ENCODE peak calls at places on chromosomes 16 and 17, in five cellular contexts. Y, K, P, B and C are unnamed samples.

GRCh38 chr16:51636913-51637743 is 486.1 kb upstream of the SALL1 start:
- DNase-seq in Y (no peak), K (peak; percentile 82), P (peak; percentile 10), B (peak; percentile 43), C (no peak)

GRCh38 chr16:65315004-65315398 is 193.1 kb upstream of the CDH11 start:
- DNase-seq in Y (no peak), K (no peak), P (peak; percentile 66), B (peak; percentile 46), C (no peak)

GRCh38 chr16:72787519-72788268 is 260.2 kb downstream of the ZFHX3 start:
- DNase-seq in Y (no peak), K (peak; percentile 57), P (peak; percentile 89), B (peak; percentile 91), C (peak; percentile 65)

GRCh38 chr17:2421315-2422147 is 20.7 kb upstream of the MNT start:
- DNase-seq in Y (no peak), K (no peak), P (no peak), B (peak; percentile 33), C (peak; percentile 38)

GRCh38 chr17:8954339-8954738 is 11.2 kb downstream of the PIK3R5 start:
- DNase-seq in Y (no peak), K (peak; percentile 44), P (no peak), B (no peak), C (no peak)

GRCh38 chr16:46986896-46987295 is 13.4 kb upstream of the DNAJA2 start:
- DNase-seq in Y (no peak), K (no peak), P (no peak), B (no peak), C (no peak)

GRCh38 chr17:34822007-34822737 is 139.1 kb downstream of the CCT6B start:
- DNase-seq in Y (no peak), K (no peak), P (no peak), B (no peak), C (no peak)

GRCh38 chr17:15955793-15956541 is 11.0 kb downstream of the ADORA2B start:
- DNase-seq in Y (no peak), K (no peak), P (peak; percentile 52), B (no peak), C (no peak)

GRCh38 chr16:69589434-69590269 is 23.9 kb downstream of the NFAT5 start:
- DNase-seq in Y (no peak), K (no peak), P (peak; percentile 12), B (no peak), C (no peak)

GRCh38 chr17:28524476-28525415 is 18.6 kb downstream of the FOXN1 start:
- DNase-seq in Y (peak; percentile 48), K (no peak), P (peak; percentile 71), B (peak; percentile 22), C (no peak)